ENCODE peak calls at places on chromosomes 13 and 19, in seven cellular contexts. Z is psoas muscle; N is activated CD4-positive, alpha-beta T cell treated with anti-CD3 and anti-CD28 coated beads for 4 hours; A is body of pancreas; X is left ventricle myocardium inferior; B is thoracic aorta; E is stomach. R is an unnamed sample.

GRCh38 chr19:29323972-29324680 is 111.2 kb upstream of the UQCRFS1 start:
- DNase-seq in Z (no peak), X (no peak), A (no peak), E (no peak), N (no peak), B (no peak), R (no peak)

GRCh38 chr13:77136902-77137420 is 110.0 kb upstream of the FBXL3 start:
- DNase-seq in N (no peak), A (no peak), B (no peak), X (no peak), Z (no peak), E (no peak), R (no peak)

GRCh38 chr13:31965361-31966066 is 66.1 kb upstream of the FRY start:
- DNase-seq in N (no peak), E (no peak), B (no peak), X (no peak), Z (no peak), A (peak), R (no peak)

GRCh38 chr13:46778879-46779278 is 18.1 kb downstream of the ESD start:
- DNase-seq in E (no peak), B (no peak), N (no peak), A (no peak), Z (no peak), X (no peak), R (no peak)

GRCh38 chr19:48635263-48635965 is 1.8 kb downstream of the DBP start:
- DNase-seq in Z (peak), X (peak), E (peak), B (no peak), A (peak), N (peak), R (peak)

GRCh38 chr19:42129399-42130253 is 2.6 kb downstream of the POU2F2 start:
- DNase-seq in N (no peak), Z (peak), B (no peak), X (peak), A (peak), E (peak), R (no peak)

GRCh38 chr19:2112516-2113320 is 16.0 kb downstream of the IZUMO4 start:
- DNase-seq in Z (no peak), B (no peak), X (no peak), A (no peak), N (no peak), E (no peak), R (no peak)

GRCh38 chr13:41327994-41328778 is 17.1 kb downstream of the NAA16 start:
- DNase-seq in N (no peak), X (no peak), Z (no peak), A (no peak), B (no peak), E (no peak), R (no peak)

GRCh38 chr13:77503398-77503797 is 32.1 kb upstream of the SCEL start:
- DNase-seq in X (no peak), E (no peak), Z (no peak), A (no peak), N (no peak), B (no peak), R (no peak)

GRCh38 chr19:36150586-36150985 is 1.7 kb downstream of the COX7A1 start:
- DNase-seq in N (no peak), E (no peak), B (no peak), X (no peak), Z (peak), A (no peak), R (no peak)

GRCh38 chr13:108322206-108322824 is 52.8 kb downstream of the TNFSF13B start:
- DNase-seq in A (no peak), Z (no peak), X (no peak), N (no peak), E (no peak), B (no peak), R (no peak)

GRCh38 chr19:6521718-6522646 is 8.8 kb upstream of the TNFSF9 start:
- DNase-seq in N (peak), E (peak), Z (no peak), B (no peak), A (peak), X (no peak), R (no peak)